ENCODE peak calls at places on chromosomes 4 and X, in six cellular contexts. W is epithelial cell of esophagus, V is lower lobe of right lung, N is cardiac muscle cell, G is A549, U is MM.1S. J is an unnamed sample.

GRCh38 chr4:144176476-144176875 is 36.0 kb upstream of the GYPA start:
- DNase-seq in U (no peak), V (no peak), W (no peak), N (no peak), G (no peak), J (no peak)

GRCh38 chr4:83772680-83773079 is 236.8 kb downstream of the GPAT3 start:
- DNase-seq in W (no peak), U (no peak), V (no peak), G (no peak), N (no peak), J (no peak)

GRCh38 chr4:137998666-137999429 is 243.3 kb downstream of the SLC7A11 start:
- DNase-seq in W (peak), G (no peak), V (no peak), U (no peak), N (peak), J (no peak)

GRCh38 chr4:147769386-147769785 is 37.5 kb downstream of the ARHGAP10 start:
- DNase-seq in N (no peak), U (no peak), W (peak), G (no peak), V (no peak), J (no peak)

GRCh38 chr4:184951668-184952160 is 66.6 kb upstream of the HELT start:
- DNase-seq in W (no peak), V (no peak), N (no peak), U (no peak), G (no peak), J (no peak)

GRCh38 chrX:153708415-153708814 is 15.8 kb downstream of the BCAP31 start:
- DNase-seq in V (peak), N (peak), U (no peak), G (peak), W (peak), J (peak)

GRCh38 chrX:150966742-150967141 is 16.4 kb upstream of the HMGB3 start:
- DNase-seq in U (no peak), V (no peak), N (no peak), G (no peak), W (no peak), J (no peak)

GRCh38 chrX:34810911-34811310 is 131.7 kb upstream of the FAM47B start:
- DNase-seq in V (no peak), G (no peak), N (no peak), W (no peak), U (no peak), J (no peak)

GRCh38 chr4:15149234-15149841 is 147.1 kb downstream of the CPEB2 start:
- DNase-seq in V (no peak), N (no peak), W (no peak), U (no peak), G (no peak), J (peak)

DNA sequence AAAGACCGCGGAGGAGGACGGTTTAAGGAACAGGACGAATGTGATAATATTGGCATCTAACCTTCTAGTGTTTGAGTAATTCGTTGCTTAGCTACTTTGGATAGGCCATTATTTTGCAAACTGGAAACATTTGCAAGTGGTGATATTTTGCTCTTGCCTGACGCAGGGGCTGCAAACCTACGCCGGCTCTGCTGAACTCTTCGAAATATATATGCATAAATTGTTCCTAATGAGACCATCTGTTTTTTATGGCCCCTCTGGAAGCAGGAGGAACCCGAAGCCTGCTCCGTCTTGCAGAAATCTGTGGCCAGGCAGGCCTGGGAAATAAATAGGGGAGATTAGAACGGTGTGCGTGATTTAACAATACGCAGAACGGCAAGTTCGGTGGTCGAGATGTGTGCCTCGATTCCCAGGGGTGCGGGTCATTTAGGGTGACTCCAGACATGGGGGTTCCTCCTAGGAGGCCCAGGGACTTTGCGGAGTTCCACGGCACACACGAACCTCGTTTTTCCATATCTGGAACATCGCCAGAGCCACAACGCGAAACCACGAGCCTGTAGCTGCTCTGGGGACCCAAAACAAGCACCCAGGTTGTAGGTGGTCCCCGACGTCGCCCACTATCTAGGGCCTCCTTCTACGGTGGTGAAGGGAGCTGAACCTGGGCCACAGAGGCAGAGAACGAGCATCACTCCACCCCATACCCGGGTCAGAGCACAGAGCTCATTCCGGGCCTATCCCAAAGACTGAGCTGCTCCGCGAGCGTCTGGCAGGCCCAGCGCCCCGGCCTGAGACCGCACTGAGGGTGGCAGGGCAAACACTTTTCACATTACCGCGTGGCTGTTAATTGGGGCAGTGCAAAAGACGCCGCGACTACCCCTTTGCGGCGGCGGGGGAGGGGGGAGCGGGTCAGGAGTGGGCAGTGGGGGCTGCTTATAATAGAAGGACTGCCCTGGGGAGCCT is 89.7 kb downstream of the BCOR start:
- DNase-seq in V (no peak), W (no peak), G (no peak), N (no peak), U (no peak), J (no peak)
- H3K4me3 ChIP-seq in V (peak), W (no peak), G (no peak), N (no peak), U (no peak), J (no peak)

GRCh38 chr4:132863619-132864018 is 285.5 kb upstream of the PCDH10 start:
- DNase-seq in V (no peak), G (no peak), U (no peak), N (no peak), W (no peak), J (no peak)

GRCh38 chr4:132860976-132861375 is 288.1 kb upstream of the PCDH10 start:
- DNase-seq in G (no peak), U (no peak), N (no peak), V (no peak), W (peak), J (no peak)

GRCh38 chr4:132865458-132865857 is 283.6 kb upstream of the PCDH10 start:
- DNase-seq in G (no peak), U (no peak), W (peak), V (no peak), N (no peak), J (no peak)

GRCh38 chr4:132866616-132867015 is 282.5 kb upstream of the PCDH10 start:
- DNase-seq in V (no peak), G (no peak), U (no peak), W (no peak), N (no peak), J (no peak)

GRCh38 chr4:132865922-132866321 is 283.2 kb upstream of the PCDH10 start:
- DNase-seq in W (no peak), G (no peak), N (no peak), V (no peak), U (no peak), J (no peak)
- TF ChIP-seq CTCF in W (no peak), G (no peak), N (no peak), V (no peak), U (no peak), J (no peak)

GRCh38 chr4:76689079-76689817 is 208.7 kb downstream of the SOWAHB start:
- DNase-seq in N (peak), V (peak), U (peak), G (peak), W (peak), J (peak)

GRCh38 chr4:76690091-76690905 is 207.6 kb downstream of the SOWAHB start:
- DNase-seq in G (peak), V (no peak), W (peak), N (no peak), U (no peak), J (peak)

GRCh38 chr4:76691767-76692689 is 205.9 kb downstream of the SOWAHB start:
- DNase-seq in V (no peak), N (no peak), G (no peak), U (peak), W (no peak), J (peak)

GRCh38 chr4:76692761-76693160 is 205.2 kb downstream of the SOWAHB start:
- DNase-seq in W (no peak), N (no peak), U (no peak), G (no peak), V (no peak), J (no peak)

DNA sequence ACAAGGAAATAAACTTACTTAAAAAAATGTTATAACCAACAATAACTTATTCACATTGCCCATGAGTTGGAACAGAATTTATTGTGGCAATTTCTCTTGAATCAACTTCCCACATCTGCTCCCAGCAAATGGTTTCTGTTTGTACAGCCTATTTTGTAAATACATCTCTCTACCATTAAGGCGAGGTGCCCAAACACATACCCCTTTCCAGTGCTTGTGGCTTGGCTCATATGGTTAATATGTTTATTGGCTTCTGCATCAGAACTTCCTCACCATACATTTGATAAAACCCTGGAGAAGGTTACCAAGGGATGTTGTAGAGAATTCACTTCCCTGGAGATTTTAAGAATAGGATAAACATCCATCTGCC is 207.1 kb downstream of the SOWAHB start:
- DNase-seq in G (no peak), V (no peak), U (no peak), W (no peak), N (no peak), J (no peak)
- H3K4me3 ChIP-seq in G (peak), V (no peak), U (peak), W (no peak), N (peak), J (peak)

GRCh38 chrX:108165349-108166111 is 74.0 kb downstream of the ATG4A start:
- DNase-seq in N (peak), W (peak), G (peak), U (no peak), V (no peak), J (peak)
- TF ChIP-seq CTCF in N (peak), W (peak), G (peak), U (peak), V (peak), J (no peak)

DNA sequence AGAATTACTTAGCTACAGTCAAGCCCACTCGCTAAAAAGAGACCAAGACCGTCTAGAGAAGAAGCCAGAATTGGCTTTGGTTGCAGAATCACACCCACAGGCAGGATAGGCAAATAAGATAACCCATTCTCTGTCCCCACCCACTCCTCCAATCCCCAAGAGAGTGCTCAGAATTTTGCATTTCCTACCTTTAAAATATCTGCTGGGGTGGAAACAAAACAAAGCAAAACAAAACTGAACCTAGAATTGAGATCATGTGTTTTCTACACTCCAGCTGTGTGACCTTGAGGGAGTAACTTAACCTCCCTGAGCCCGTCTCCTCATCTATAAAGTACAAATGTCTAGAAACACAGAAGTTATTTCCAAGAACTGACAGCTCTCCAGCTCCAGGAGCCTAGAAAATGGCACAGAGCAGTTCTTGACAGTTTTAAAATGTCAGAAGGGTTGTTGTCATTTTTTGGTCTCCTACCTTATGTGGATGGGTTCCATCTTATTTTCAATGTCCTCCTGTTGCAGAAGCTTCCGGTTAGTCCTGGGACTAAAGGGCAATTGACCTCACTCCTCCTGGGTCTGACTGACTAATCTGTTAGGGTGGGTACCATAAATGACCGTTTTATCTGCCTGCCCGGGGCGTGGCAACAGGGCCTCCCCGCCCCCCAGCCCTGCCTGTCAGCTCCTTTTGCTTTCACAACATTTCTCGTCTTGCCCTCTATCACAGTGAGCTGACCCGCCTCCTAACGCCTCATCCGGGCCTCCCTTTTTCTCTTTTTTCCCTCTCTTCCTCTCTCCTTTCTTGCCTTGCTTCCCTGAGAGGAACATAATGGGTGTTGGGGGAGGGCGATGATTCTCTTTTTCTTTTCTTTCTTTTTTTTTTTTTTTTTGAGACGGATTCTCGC is 114.0 kb downstream of the RBM47 start:
- DNase-seq in V (peak), U (peak), G (peak), W (peak), N (peak), J (peak)
- H3K4me3 ChIP-seq in V (peak), U (peak), G (peak), W (no peak), N (no peak), J (no peak)

J was measured in GM12865.